ENCODE peak calls at places on chromosomes 4 and X, in six cellular contexts. N is HepG2, Q is GM12878, L is K562, S is A549, Z is endothelial cell of umbilical vein. A is an unnamed sample.

GRCh38 chr4:48109413-48110263 is 24.4 kb downstream of the TXK start:
- DNase-seq in N (peak; percentile 62), Q (no peak), L (no peak), S (peak; percentile 33), Z (peak; percentile 66), A (peak; percentile 70)

GRCh38 chrX:53950130-53950733 is 94.0 kb downstream of the PHF8 start:
- DNase-seq in N (no peak), Q (no peak), L (no peak), S (no peak), Z (no peak), A (no peak)

GRCh38 chr4:177128306-177128705 is 181.4 kb upstream of the NEIL3 start:
- DNase-seq in N (no peak), Q (no peak), L (no peak), S (no peak), Z (peak; percentile 77), A (no peak)

GRCh38 chr4:124589827-124590226 is 122.7 kb downstream of the ANKRD50 start:
- DNase-seq in N (no peak), Q (no peak), L (no peak), S (no peak), Z (no peak), A (no peak)

GRCh38 chr4:119053245-119053644 is 82.4 kb upstream of the MYOZ2 start:
- DNase-seq in N (no peak), Q (no peak), L (no peak), S (no peak), Z (no peak), A (no peak)

GRCh38 chrX:40149286-40150175 is 51.8 kb upstream of the BCOR start:
- DNase-seq in N (no peak), Q (no peak), L (no peak), S (no peak), Z (no peak), A (no peak)

GRCh38 chr4:2806392-2807355 is 13.8 kb downstream of the SH3BP2 start:
- DNase-seq in N (no peak), Q (no peak), L (no peak), S (no peak), Z (peak; percentile 62), A (no peak)

GRCh38 chrX:57453901-57454300 is 137.9 kb upstream of the ZXDB start:
- DNase-seq in N (peak; percentile 28), Q (peak; percentile 0), L (peak; percentile 8), S (no peak), Z (peak; percentile 36), A (peak; percentile 53)

GRCh38 chrX:37785569-37785968 is 5.7 kb downstream of the CYBB start:
- DNase-seq in N (no peak), Q (no peak), L (no peak), S (no peak), Z (no peak), A (peak; percentile 87)

GRCh38 chr4:19993222-19993621 is 258.5 kb upstream of the SLIT2 start:
- DNase-seq in N (no peak), Q (no peak), L (no peak), S (no peak), Z (no peak), A (peak; percentile 86)

GRCh38 chr4:132592850-132593249 is 556.2 kb upstream of the PCDH10 start:
- DNase-seq in N (no peak), Q (no peak), L (no peak), S (no peak), Z (no peak), A (no peak)

GRCh38 chr4:47334597-47335185 is 128.8 kb downstream of the COMMD8 start:
- DNase-seq in N (no peak), Q (no peak), L (no peak), S (no peak), Z (no peak), A (no peak)

GRCh38 chr4:81963005-81963404 is 410.8 kb downstream of the HNRNPD start:
- DNase-seq in N (no peak), Q (no peak), L (no peak), S (no peak), Z (no peak), A (no peak)
- TF ChIP-seq CTCF in N (no peak), Q (no peak), L (no peak), S (no peak), Z (no peak), A (no peak)

DNA sequence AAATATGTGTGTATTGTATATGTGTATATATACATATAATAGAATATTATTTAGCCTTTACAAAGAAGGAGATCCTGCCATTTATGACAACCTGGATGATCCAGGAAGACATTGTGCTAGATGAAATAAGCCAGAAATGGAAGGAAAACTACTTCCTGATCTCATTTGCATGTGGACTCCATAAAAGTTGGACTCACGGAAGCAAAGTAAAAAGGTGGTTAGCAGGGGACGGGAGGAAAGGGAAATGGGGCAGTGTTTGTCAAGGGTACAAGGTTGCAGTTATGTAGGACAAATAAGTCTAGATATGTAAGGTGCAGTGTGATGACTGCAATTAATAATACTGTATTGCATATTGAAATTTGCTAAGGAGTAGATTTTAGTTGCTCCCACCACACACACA is 331.1 kb upstream of the FSTL5 start:
- DNase-seq in N (no peak), Q (no peak), L (no peak), S (no peak), Z (no peak), A (no peak)
- H3K4me3 ChIP-seq in N (no peak overlapping the region), Q (no peak overlapping the region), L (no peak overlapping the region), S (no peak overlapping the region), Z (no peak overlapping the region), A (no peak overlapping the region)

GRCh38 chr4:182246401-182247205 is 3.4 kb downstream of the TENM3 start:
- DNase-seq in N (no peak), Q (no peak), L (no peak), S (no peak), Z (no peak), A (no peak)

GRCh38 chr4:182248295-182248694 is 5.1 kb downstream of the TENM3 start:
- DNase-seq in N (no peak), Q (no peak), L (no peak), S (no peak), Z (no peak), A (no peak)

GRCh38 chr4:182242793-182243192 is 409 bp upstream of the TENM3 start:
- DNase-seq in N (no peak), Q (no peak), L (no peak), S (no peak), Z (no peak), A (no peak)

GRCh38 chr4:182245041-182245440 is 1.8 kb downstream of the TENM3 start:
- DNase-seq in N (no peak), Q (no peak), L (no peak), S (no peak), Z (no peak), A (no peak)

GRCh38 chr4:182245541-182246245 is 2.5 kb downstream of the TENM3 start:
- DNase-seq in N (no peak), Q (no peak), L (no peak), S (no peak), Z (no peak), A (no peak)
- TF ChIP-seq MYC in N (no peak), Q (no peak), L (no peak), S (no peak), Z (no peak), A (no peak)

DNA sequence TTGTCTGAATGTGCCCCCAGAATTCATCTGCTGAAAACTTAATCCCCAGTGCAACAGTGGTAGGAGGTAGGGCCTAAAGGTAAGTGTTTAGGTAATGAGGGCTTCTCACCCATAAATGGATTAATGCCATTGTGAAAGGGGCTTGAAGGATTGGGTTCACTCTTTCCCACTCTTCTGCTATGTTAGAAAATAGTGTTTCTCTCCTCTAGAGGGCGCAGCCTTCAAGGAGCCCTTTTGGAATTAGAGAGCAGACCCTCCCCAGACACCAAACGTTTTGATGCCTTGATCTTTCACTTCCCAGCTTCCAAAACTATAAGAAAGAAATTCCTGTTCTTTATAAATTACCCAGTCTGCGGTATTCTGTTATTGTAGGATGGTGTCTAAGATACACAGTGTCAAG is 706.4 kb downstream of the SMARCA1 start:
- DNase-seq in N (peak; percentile 22), Q (no peak), L (peak; percentile 8), S (no peak), Z (no peak), A (peak; percentile 21)
- TF ChIP-seq CTCF in N (peak; percentile 42), Q (no peak), L (peak; percentile 2), S (peak; percentile 26), Z (no peak), A (peak; percentile 39)

GRCh38 chr4:168503652-168504362 is 7.0 kb downstream of the PALLD start:
- DNase-seq in N (no peak), Q (no peak), L (no peak), S (no peak), Z (peak; percentile 43), A (peak; percentile 83)

GRCh38 chr4:168499241-168499640 is 2.4 kb downstream of the PALLD start:
- DNase-seq in N (no peak), Q (no peak), L (no peak), S (no peak), Z (no peak), A (no peak)

GRCh38 chr4:168502886-168503285 is 6.0 kb downstream of the PALLD start:
- DNase-seq in N (no peak), Q (no peak), L (no peak), S (no peak), Z (no peak), A (no peak)

GRCh38 chr4:168504526-168504925 is 7.7 kb downstream of the PALLD start:
- DNase-seq in N (no peak), Q (no peak), L (no peak), S (no peak), Z (no peak), A (no peak)

DNA sequence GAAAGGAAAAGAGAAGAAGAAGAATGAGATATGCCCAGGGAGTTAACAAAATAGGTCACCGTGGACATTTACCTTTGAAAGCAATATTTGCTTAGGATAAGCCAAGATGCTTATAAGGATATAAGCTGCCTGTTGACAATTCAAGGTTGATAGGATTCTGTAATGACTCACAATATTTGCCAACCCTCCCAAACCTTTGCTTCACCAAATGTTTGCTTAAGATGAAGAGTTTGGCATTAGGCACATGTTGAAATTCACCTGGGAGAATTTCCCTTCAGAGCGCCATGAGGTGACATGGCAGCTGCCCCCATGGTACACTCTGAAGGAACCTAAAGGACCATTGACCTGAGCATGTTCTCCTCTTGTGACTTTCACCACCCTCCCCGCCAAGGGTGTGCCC is 4.6 kb downstream of the PALLD start:
- DNase-seq in N (peak; percentile 36), Q (no peak), L (no peak), S (no peak), Z (no peak), A (no peak)
- H3K4me3 ChIP-seq in N (no peak overlapping the region), Q (no peak overlapping the region), L (no peak overlapping the region), S (no peak overlapping the region), Z (no peak overlapping the region), A (no peak overlapping the region)

GRCh38 chr4:185219551-185220344 is 10.3 kb downstream of the SNX25 start:
- DNase-seq in N (no peak), Q (no peak), L (no peak), S (no peak), Z (peak; percentile 45), A (peak; percentile 60)
- TF ChIP-seq MYC in N (no peak), Q (no peak), L (no peak), S (no peak), Z (no peak), A (no peak)

GRCh38 chr4:187380181-187380581 is 615.4 kb upstream of the ZFP42 start:
- DNase-seq in N (peak; percentile 35), Q (no peak), L (no peak), S (no peak), Z (no peak), A (peak; percentile 28)
- TF ChIP-seq CTCF in N (peak; percentile 57), Q (no peak), L (peak; percentile 19), S (no peak), Z (no peak), A (no peak)

A was measured in NB4.